ENCODE peak calls at places on chromosomes 1 and 21, in ten cellular contexts. One of them, this sample, is unnamed.

GRCh38 chr1:216095400-216095799 is 327.8 kb downstream of the USH2A start:
- DNase-seq in NCI-H2171: no peak
- DNase-seq in iris pigment epithelial cell: no peak
- DNase-seq in dorsolateral prefrontal cortex: no peak
- DNase-seq in amniotic epithelial cell: no peak
- DNase-seq in ascending aorta: no peak
- DNase-seq in spleen: no peak
- DNase-seq in ecto neural progenitor cell: no peak
- DNase-seq in ACHN: no peak
- DNase-seq in RWPE1: no peak
- DNase-seq in this sample: no peak

GRCh38 chr1:223135176-223135575 is 7.9 kb downstream of the TLR5 start:
- DNase-seq in ecto neural progenitor cell: no peak
- DNase-seq in RWPE1: peak
- DNase-seq in ACHN: peak
- DNase-seq in dorsolateral prefrontal cortex: no peak
- DNase-seq in iris pigment epithelial cell: peak
- DNase-seq in NCI-H2171: no peak
- DNase-seq in ascending aorta: no peak
- DNase-seq in spleen: no peak
- DNase-seq in amniotic epithelial cell: peak
- DNase-seq in this sample: peak

GRCh38 chr1:118136511-118136937 is 48.5 kb downstream of the SPAG17 start:
- DNase-seq in ecto neural progenitor cell: no peak
- DNase-seq in amniotic epithelial cell: peak
- DNase-seq in NCI-H2171: no peak
- DNase-seq in ACHN: peak
- DNase-seq in iris pigment epithelial cell: peak
- DNase-seq in ascending aorta: no peak
- DNase-seq in dorsolateral prefrontal cortex: no peak
- DNase-seq in RWPE1: peak
- DNase-seq in spleen: no peak
- DNase-seq in this sample: no peak

GRCh38 chr21:31235671-31236450 is 108.2 kb downstream of the TIAM1 start:
- DNase-seq in RWPE1: no peak
- DNase-seq in spleen: no peak
- DNase-seq in dorsolateral prefrontal cortex: no peak
- DNase-seq in ecto neural progenitor cell: no peak
- DNase-seq in amniotic epithelial cell: peak
- DNase-seq in ascending aorta: no peak
- DNase-seq in NCI-H2171: no peak
- DNase-seq in ACHN: peak
- DNase-seq in iris pigment epithelial cell: peak
- DNase-seq in this sample: no peak

GRCh38 chr21:45460611-45461368 is 55.8 kb downstream of the COL18A1 start:
- DNase-seq in dorsolateral prefrontal cortex: no peak
- DNase-seq in RWPE1: no peak
- DNase-seq in iris pigment epithelial cell: peak
- DNase-seq in spleen: no peak
- DNase-seq in ACHN: peak
- DNase-seq in NCI-H2171: no peak
- DNase-seq in amniotic epithelial cell: peak
- DNase-seq in ascending aorta: no peak
- DNase-seq in ecto neural progenitor cell: no peak
- DNase-seq in this sample: no peak

GRCh38 chr21:44872568-44873355 is 728 bp downstream of the PTTG1IP start:
- DNase-seq in spleen: peak
- DNase-seq in ascending aorta: no peak
- DNase-seq in ecto neural progenitor cell: peak
- DNase-seq in ACHN: peak
- DNase-seq in dorsolateral prefrontal cortex: peak
- DNase-seq in iris pigment epithelial cell: peak
- DNase-seq in NCI-H2171: no peak
- DNase-seq in RWPE1: no peak
- DNase-seq in amniotic epithelial cell: no peak
- DNase-seq in this sample: peak

GRCh38 chr21:44299085-44299457 is 782 bp upstream of the PFKL start:
- DNase-seq in ACHN: no peak
- DNase-seq in spleen: no peak
- DNase-seq in ascending aorta: no peak
- DNase-seq in RWPE1: no peak
- DNase-seq in ecto neural progenitor cell: no peak
- DNase-seq in amniotic epithelial cell: peak
- DNase-seq in iris pigment epithelial cell: peak
- DNase-seq in NCI-H2171: no peak
- DNase-seq in dorsolateral prefrontal cortex: no peak
- DNase-seq in this sample: no peak

GRCh38 chr1:84365225-84366221 is 32.8 kb upstream of the DNASE2B start:
- DNase-seq in amniotic epithelial cell: peak
- DNase-seq in iris pigment epithelial cell: peak
- DNase-seq in NCI-H2171: no peak
- DNase-seq in ecto neural progenitor cell: no peak
- DNase-seq in spleen: no peak
- DNase-seq in ACHN: peak
- DNase-seq in RWPE1: peak
- DNase-seq in ascending aorta: no peak
- DNase-seq in dorsolateral prefrontal cortex: no peak
- DNase-seq in this sample: no peak

GRCh38 chr1:234355782-234356510 is 17.3 kb upstream of the COA6 start:
- DNase-seq in dorsolateral prefrontal cortex: no peak
- DNase-seq in ACHN: no peak
- DNase-seq in amniotic epithelial cell: no peak
- DNase-seq in ascending aorta: no peak
- DNase-seq in iris pigment epithelial cell: no peak
- DNase-seq in RWPE1: no peak
- DNase-seq in ecto neural progenitor cell: no peak
- DNase-seq in NCI-H2171: no peak
- DNase-seq in spleen: no peak
- DNase-seq in this sample: no peak

GRCh38 chr1:198444792-198445191 is 95.7 kb downstream of the ATP6V1G3 start:
- DNase-seq in dorsolateral prefrontal cortex: no peak
- DNase-seq in RWPE1: no peak
- DNase-seq in amniotic epithelial cell: peak
- DNase-seq in ascending aorta: no peak
- DNase-seq in spleen: no peak
- DNase-seq in ecto neural progenitor cell: no peak
- DNase-seq in iris pigment epithelial cell: peak
- DNase-seq in NCI-H2171: no peak
- DNase-seq in ACHN: no peak
- DNase-seq in this sample: no peak

GRCh38 chr1:3022976-3023375 is 1.7 kb downstream of the ACTRT2 start:
- DNase-seq in RWPE1: no peak
- DNase-seq in ecto neural progenitor cell: no peak
- DNase-seq in NCI-H2171: no peak
- DNase-seq in ACHN: no peak
- DNase-seq in spleen: peak
- DNase-seq in dorsolateral prefrontal cortex: no peak
- DNase-seq in amniotic epithelial cell: no peak
- DNase-seq in ascending aorta: no peak
- DNase-seq in iris pigment epithelial cell: no peak
- DNase-seq in this sample: no peak

GRCh38 chr1:40769815-40770214 is 13.8 kb upstream of the KCNQ4 start:
- DNase-seq in dorsolateral prefrontal cortex: no peak
- DNase-seq in ACHN: peak
- DNase-seq in NCI-H2171: no peak
- DNase-seq in amniotic epithelial cell: no peak
- DNase-seq in iris pigment epithelial cell: no peak
- DNase-seq in RWPE1: no peak
- DNase-seq in spleen: no peak
- DNase-seq in ascending aorta: no peak
- DNase-seq in ecto neural progenitor cell: no peak
- DNase-seq in this sample: no peak

GRCh38 chr1:27601321-27601770 is 2.6 kb downstream of the AHDC1 start:
- DNase-seq in RWPE1: no peak
- DNase-seq in spleen: no peak
- DNase-seq in dorsolateral prefrontal cortex: no peak
- DNase-seq in ecto neural progenitor cell: no peak
- DNase-seq in NCI-H2171: peak
- DNase-seq in ACHN: no peak
- DNase-seq in iris pigment epithelial cell: no peak
- DNase-seq in amniotic epithelial cell: no peak
- DNase-seq in ascending aorta: no peak
- DNase-seq in this sample: no peak

GRCh38 chr1:91633438-91633837 is 132.8 kb downstream of the CDC7 start:
- DNase-seq in ecto neural progenitor cell: no peak
- DNase-seq in spleen: no peak
- DNase-seq in dorsolateral prefrontal cortex: no peak
- DNase-seq in ACHN: no peak
- DNase-seq in NCI-H2171: no peak
- DNase-seq in ascending aorta: no peak
- DNase-seq in RWPE1: no peak
- DNase-seq in iris pigment epithelial cell: no peak
- DNase-seq in amniotic epithelial cell: no peak
- DNase-seq in this sample: no peak

GRCh38 chr1:18229620-18230019 is 122.0 kb downstream of the IGSF21 start:
- DNase-seq in dorsolateral prefrontal cortex: no peak
- DNase-seq in NCI-H2171: no peak
- DNase-seq in ascending aorta: no peak
- DNase-seq in iris pigment epithelial cell: no peak
- DNase-seq in ecto neural progenitor cell: no peak
- DNase-seq in RWPE1: no peak
- DNase-seq in amniotic epithelial cell: no peak
- DNase-seq in ACHN: no peak
- DNase-seq in spleen: no peak
- DNase-seq in this sample: no peak

GRCh38 chr1:109089242-109090015 is 1.1 kb upstream of the TMEM167B start:
- DNase-seq in spleen: no peak
- DNase-seq in RWPE1: peak
- DNase-seq in ascending aorta: no peak
- DNase-seq in iris pigment epithelial cell: peak
- DNase-seq in ACHN: peak
- DNase-seq in amniotic epithelial cell: peak
- DNase-seq in NCI-H2171: peak
- DNase-seq in dorsolateral prefrontal cortex: peak
- DNase-seq in ecto neural progenitor cell: peak
- DNase-seq in this sample: peak

GRCh38 chr1:1985375-1986050 is 18.1 kb downstream of the CFAP74 start:
- DNase-seq in ecto neural progenitor cell: no peak
- DNase-seq in iris pigment epithelial cell: no peak
- DNase-seq in NCI-H2171: no peak
- DNase-seq in ACHN: no peak
- DNase-seq in dorsolateral prefrontal cortex: peak
- DNase-seq in RWPE1: no peak
- DNase-seq in spleen: no peak
- DNase-seq in ascending aorta: no peak
- DNase-seq in amniotic epithelial cell: no peak
- DNase-seq in this sample: no peak

GRCh38 chr1:219710529-219711194 is 97.8 kb upstream of the ZC3H11B start:
- DNase-seq in ascending aorta: no peak
- DNase-seq in ACHN: no peak
- DNase-seq in NCI-H2171: no peak
- DNase-seq in ecto neural progenitor cell: no peak
- DNase-seq in amniotic epithelial cell: peak
- DNase-seq in dorsolateral prefrontal cortex: no peak
- DNase-seq in iris pigment epithelial cell: peak
- DNase-seq in RWPE1: peak
- DNase-seq in spleen: no peak
- DNase-seq in this sample: no peak

GRCh38 chr21:44653123-44653522 is 1.3 kb downstream of the KRTAP12-4 start:
- DNase-seq in spleen: no peak
- DNase-seq in iris pigment epithelial cell: no peak
- DNase-seq in RWPE1: no peak
- DNase-seq in ACHN: no peak
- DNase-seq in dorsolateral prefrontal cortex: no peak
- DNase-seq in NCI-H2171: no peak
- DNase-seq in amniotic epithelial cell: no peak
- DNase-seq in ecto neural progenitor cell: no peak
- DNase-seq in ascending aorta: no peak
- DNase-seq in this sample: no peak

GRCh38 chr1:54273837-54274192 is 73.8 kb downstream of the MRPL37 start:
- DNase-seq in RWPE1: no peak
- DNase-seq in amniotic epithelial cell: peak
- DNase-seq in spleen: no peak
- DNase-seq in ACHN: no peak
- DNase-seq in ecto neural progenitor cell: peak
- DNase-seq in NCI-H2171: peak
- DNase-seq in ascending aorta: no peak
- DNase-seq in dorsolateral prefrontal cortex: peak
- DNase-seq in iris pigment epithelial cell: peak
- DNase-seq in this sample: no peak

GRCh38 chr1:157497987-157498781 is 54.1 kb downstream of the FCRL5 start:
- DNase-seq in ecto neural progenitor cell: no peak
- DNase-seq in dorsolateral prefrontal cortex: no peak
- DNase-seq in iris pigment epithelial cell: no peak
- DNase-seq in amniotic epithelial cell: no peak
- DNase-seq in ACHN: no peak
- DNase-seq in NCI-H2171: no peak
- DNase-seq in spleen: no peak
- DNase-seq in ascending aorta: no peak
- DNase-seq in RWPE1: no peak
- DNase-seq in this sample: no peak

GRCh38 chr1:30907641-30908445 is 715 bp downstream of the SDC3 start:
- DNase-seq in spleen: peak
- DNase-seq in ecto neural progenitor cell: no peak
- DNase-seq in NCI-H2171: no peak
- DNase-seq in iris pigment epithelial cell: no peak
- DNase-seq in RWPE1: no peak
- DNase-seq in ascending aorta: no peak
- DNase-seq in dorsolateral prefrontal cortex: no peak
- DNase-seq in ACHN: no peak
- DNase-seq in amniotic epithelial cell: no peak
- DNase-seq in this sample: no peak

GRCh38 chr1:226128487-226129075 is 58.0 kb downstream of the ACBD3 start:
- DNase-seq in NCI-H2171: no peak
- DNase-seq in amniotic epithelial cell: peak
- DNase-seq in iris pigment epithelial cell: no peak
- DNase-seq in ACHN: no peak
- DNase-seq in ecto neural progenitor cell: peak
- DNase-seq in RWPE1: peak
- DNase-seq in spleen: peak
- DNase-seq in dorsolateral prefrontal cortex: no peak
- DNase-seq in ascending aorta: no peak
- DNase-seq in this sample: peak

GRCh38 chr1:68675336-68675735 is 178.5 kb upstream of the DEPDC1 start:
- DNase-seq in dorsolateral prefrontal cortex: no peak
- DNase-seq in RWPE1: peak
- DNase-seq in ecto neural progenitor cell: no peak
- DNase-seq in spleen: no peak
- DNase-seq in NCI-H2171: no peak
- DNase-seq in amniotic epithelial cell: no peak
- DNase-seq in iris pigment epithelial cell: no peak
- DNase-seq in ACHN: no peak
- DNase-seq in ascending aorta: no peak
- DNase-seq in this sample: no peak

GRCh38 chr1:179786815-179787736 is 44.0 kb downstream of the FAM163A start:
- DNase-seq in ecto neural progenitor cell: no peak
- DNase-seq in NCI-H2171: no peak
- DNase-seq in ascending aorta: no peak
- DNase-seq in ACHN: no peak
- DNase-seq in amniotic epithelial cell: no peak
- DNase-seq in dorsolateral prefrontal cortex: no peak
- DNase-seq in iris pigment epithelial cell: no peak
- DNase-seq in spleen: no peak
- DNase-seq in RWPE1: no peak
- DNase-seq in this sample: no peak

GRCh38 chr1:228546541-228547463 is 59.6 kb downstream of the RNF187 start:
- DNase-seq in spleen: peak
- DNase-seq in RWPE1: no peak
- DNase-seq in ascending aorta: no peak
- DNase-seq in ACHN: no peak
- DNase-seq in dorsolateral prefrontal cortex: no peak
- DNase-seq in amniotic epithelial cell: no peak
- DNase-seq in ecto neural progenitor cell: no peak
- DNase-seq in iris pigment epithelial cell: no peak
- DNase-seq in NCI-H2171: no peak
- DNase-seq in this sample: no peak

GRCh38 chr1:201503397-201504176 is 3.3 kb downstream of the CSRP1 start:
- DNase-seq in amniotic epithelial cell: peak
- DNase-seq in dorsolateral prefrontal cortex: no peak
- DNase-seq in spleen: peak
- DNase-seq in iris pigment epithelial cell: peak
- DNase-seq in RWPE1: peak
- DNase-seq in NCI-H2171: peak
- DNase-seq in ecto neural progenitor cell: no peak
- DNase-seq in ascending aorta: peak
- DNase-seq in ACHN: no peak
- DNase-seq in this sample: no peak

GRCh38 chr1:78286686-78287085 is 204.1 kb upstream of the PTGFR start:
- DNase-seq in iris pigment epithelial cell: peak
- DNase-seq in amniotic epithelial cell: peak
- DNase-seq in RWPE1: no peak
- DNase-seq in dorsolateral prefrontal cortex: no peak
- DNase-seq in NCI-H2171: no peak
- DNase-seq in ascending aorta: no peak
- DNase-seq in ecto neural progenitor cell: no peak
- DNase-seq in spleen: no peak
- DNase-seq in ACHN: no peak
- DNase-seq in this sample: no peak